ENCODE peak calls at places on chromosomes 2 and 18, in five cellular contexts. F is neuronal stem cell; O is keratinocyte; M is right lobe of liver; I is effector memory CD4-positive, alpha-beta T cell. U is an unnamed sample.
A peak's percentile ranks its signal among the peaks of the same experiment; 100 is the strongest.

GRCh38 chr2:179746982-179747381 is 114.4 kb downstream of the ZNF385B start:
- DNase-seq in I (no peak), O (no peak), F (no peak), M (no peak), U (no peak)

GRCh38 chr2:85185431-85185940 is 52.3 kb downstream of the TCF7L1 start:
- DNase-seq in F (no peak), I (no peak), M (no peak), O (no peak), U (no peak)

GRCh38 chr2:122635649-122636496 is 880.4 kb downstream of the TSN start:
- DNase-seq in F (no peak), M (no peak), O (no peak), I (no peak), U (no peak)

GRCh38 chr2:133062174-133062573 is 392.2 kb upstream of the LYPD1 start:
- DNase-seq in O (no peak), I (no peak), M (no peak), F (no peak), U (no peak)

GRCh38 chr2:75853441-75853840 is 142.7 kb upstream of the GCFC2 start:
- DNase-seq in I (no peak), O (no peak), F (no peak), M (no peak), U (no peak)

GRCh38 chr2:84077504-84077903 is 381.6 kb downstream of the SUCLG1 start:
- DNase-seq in M (no peak), I (no peak), O (no peak), F (peak; percentile 21), U (no peak)

GRCh38 chr2:241148239-241148638 is 1.0 kb downstream of the PASK start:
- DNase-seq in F (no peak), I (no peak), O (no peak), M (no peak), U (no peak)

GRCh38 chr18:28062446-28062845 is 114.5 kb downstream of the CDH2 start:
- DNase-seq in F (no peak), O (no peak), M (no peak), I (no peak), U (no peak)

GRCh38 chr2:176106636-176107539 is at the start of gene HOXD11:
- DNase-seq in O (no peak), F (no peak), I (no peak), M (peak; percentile 64), U (peak; percentile 78)

GRCh38 chr18:72456802-72457201 is 87.3 kb downstream of the CBLN2 start:
- DNase-seq in O (no peak), M (no peak), I (no peak), F (no peak), U (no peak)

GRCh38 chr18:55234366-55235093 is 275.3 kb upstream of the CCDC68 start:
- DNase-seq in O (peak; percentile 33), M (peak; percentile 60), F (peak; percentile 75), I (peak; percentile 15), U (no peak)

GRCh38 chr2:62475172-62476011 is 30.6 kb downstream of the TMEM17 start:
- DNase-seq in F (peak; percentile 35), O (no peak), M (no peak), I (no peak), U (no peak)

GRCh38 chr2:28093308-28093707 is 202.8 kb downstream of the BABAM2 start:
- DNase-seq in I (no peak), F (no peak), O (no peak), M (no peak), U (no peak)

GRCh38 chr2:216107760-216108159 is 1.4 kb upstream of the XRCC5 start:
- DNase-seq in O (no peak), F (peak; percentile 47), I (no peak), M (peak; percentile 22), U (no peak)

GRCh38 chr2:68926782-68927181 is 25.9 kb downstream of the GKN2 start:
- DNase-seq in F (no peak), M (no peak), I (no peak), O (no peak), U (no peak)

GRCh38 chr2:234954551-234954992 is 2.8 kb downstream of the SH3BP4 start:
- DNase-seq in M (no peak), O (no peak), F (no peak), I (no peak), U (no peak)

GRCh38 chr2:118634876-118635275 is 212.6 kb downstream of the EN1 start:
- DNase-seq in M (no peak), I (no peak), F (no peak), O (no peak), U (no peak)

GRCh38 chr2:62036229-62036628 is 130.8 kb downstream of the COMMD1 start:
- DNase-seq in O (no peak), M (no peak), I (no peak), F (no peak), U (no peak)

GRCh38 chr18:74832381-74832780 is 234.7 kb downstream of the ZNF407 start:
- DNase-seq in O (peak; percentile 19), M (no peak), I (no peak), F (no peak), U (no peak)

GRCh38 chr2:23843051-23843976 is 83.6 kb downstream of the ATAD2B start:
- DNase-seq in I (no peak), F (no peak), O (no peak), M (no peak), U (no peak)

GRCh38 chr2:225495706-225496105 is 96.2 kb downstream of the NYAP2 start:
- DNase-seq in F (no peak), M (no peak), O (no peak), I (no peak), U (no peak)

GRCh38 chr2:126779286-126779605 is 119.4 kb upstream of the TEX51 start:
- DNase-seq in F (no peak), O (no peak), M (no peak), I (no peak), U (no peak)

GRCh38 chr18:22694954-22695353 is 238.2 kb upstream of the RBBP8 start:
- DNase-seq in M (no peak), I (no peak), O (peak; percentile 19), F (no peak), U (peak; percentile 69)

GRCh38 chr18:21134895-21135294 is 23.3 kb upstream of the ROCK1 start:
- DNase-seq in I (peak; percentile 4), F (no peak), M (no peak), O (no peak), U (no peak)

GRCh38 chr2:8573942-8574195 is 108.0 kb upstream of the ID2 start:
- DNase-seq in F (no peak), O (no peak), M (no peak), I (no peak), U (no peak)

GRCh38 chr2:8571792-8572499 is 109.9 kb upstream of the ID2 start:
- DNase-seq in F (no peak), O (no peak), M (no peak), I (no peak), U (no peak)

GRCh38 chr2:8573234-8573941 is 108.5 kb upstream of the ID2 start:
- DNase-seq in F (no peak), O (no peak), I (no peak), M (no peak), U (no peak)

GRCh38 chr2:8571286-8571791 is 110.5 kb upstream of the ID2 start:
- DNase-seq in M (no peak), O (no peak), I (no peak), F (no peak), U (no peak)

GRCh38 chr2:8572712-8573233 is 109.1 kb upstream of the ID2 start:
- DNase-seq in F (no peak), I (no peak), O (no peak), M (no peak), U (no peak)
- H3K27ac ChIP-seq in F (no peak overlapping the region), I (no peak overlapping the region), O (no peak overlapping the region), M (no peak overlapping the region), U (no peak overlapping the region)

DNA sequence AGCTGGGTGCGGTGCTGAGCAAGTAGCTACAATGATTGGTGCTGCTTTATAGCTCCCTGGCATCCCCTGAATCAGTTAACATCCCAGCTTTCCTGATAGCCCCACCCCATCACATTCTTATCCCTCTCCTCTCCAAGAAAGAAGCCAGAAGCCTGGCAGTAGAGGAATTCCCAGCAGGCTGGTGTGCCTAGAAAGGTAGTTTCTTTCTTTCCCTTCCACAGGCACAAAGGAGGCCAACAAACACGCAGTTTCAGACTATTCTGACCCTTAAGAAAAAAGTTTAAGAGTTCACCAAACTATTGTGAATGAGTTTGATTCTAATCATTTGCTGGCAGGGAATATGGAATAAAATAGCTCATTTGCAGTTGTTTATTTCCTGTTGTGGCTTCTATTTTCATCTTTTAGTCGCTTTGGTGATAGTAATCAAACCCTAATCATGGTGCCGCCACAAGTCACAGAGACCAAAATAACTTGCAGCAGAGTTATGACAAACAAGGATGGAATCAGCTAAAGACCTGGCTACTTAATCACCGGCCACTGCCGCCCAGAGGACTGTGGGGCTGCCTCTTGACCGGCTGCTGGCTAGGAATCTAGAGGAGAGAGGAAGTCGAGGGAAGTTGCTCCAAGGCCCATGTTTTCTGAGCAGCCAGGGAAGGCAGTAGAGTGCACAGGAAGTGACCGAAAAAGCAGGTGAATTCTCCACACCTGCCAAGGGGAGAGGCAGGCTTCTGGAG is 4.9 kb upstream of the SMAD7 start:
- DNase-seq in M (no peak), O (no peak), F (no peak), I (no peak), U (no peak)
- H3K27ac ChIP-seq in M (peak overlapping the region; percentile 34), O (peak overlapping the region; percentile 93), F (no peak overlapping the region), I (peak overlapping the region; percentile 35), U (peak overlapping the region; percentile 99)

GRCh38 chr18:73520229-73520628 is 627.4 kb downstream of the FBXO15 start:
- DNase-seq in O (no peak), F (peak; percentile 12), I (no peak), M (no peak), U (no peak)
- H3K27ac ChIP-seq in O (no peak overlapping the region), F (no peak overlapping the region), I (no peak overlapping the region), M (no peak overlapping the region), U (no peak overlapping the region)

GRCh38 chr2:21800356-21800755 is 676.6 kb downstream of the TDRD15 start:
- DNase-seq in O (no peak), I (no peak), M (no peak), F (no peak), U (no peak)

GRCh38 chr2:21803550-21803949 is 679.8 kb downstream of the TDRD15 start:
- DNase-seq in M (no peak), O (no peak), F (no peak), I (no peak), U (no peak)

GRCh38 chr2:21804151-21804550 is 680.4 kb downstream of the TDRD15 start:
- DNase-seq in F (no peak), O (no peak), I (no peak), M (no peak), U (no peak)
- H3K27ac ChIP-seq in F (no peak overlapping the region), O (no peak overlapping the region), I (no peak overlapping the region), M (no peak overlapping the region), U (no peak overlapping the region)

DNA sequence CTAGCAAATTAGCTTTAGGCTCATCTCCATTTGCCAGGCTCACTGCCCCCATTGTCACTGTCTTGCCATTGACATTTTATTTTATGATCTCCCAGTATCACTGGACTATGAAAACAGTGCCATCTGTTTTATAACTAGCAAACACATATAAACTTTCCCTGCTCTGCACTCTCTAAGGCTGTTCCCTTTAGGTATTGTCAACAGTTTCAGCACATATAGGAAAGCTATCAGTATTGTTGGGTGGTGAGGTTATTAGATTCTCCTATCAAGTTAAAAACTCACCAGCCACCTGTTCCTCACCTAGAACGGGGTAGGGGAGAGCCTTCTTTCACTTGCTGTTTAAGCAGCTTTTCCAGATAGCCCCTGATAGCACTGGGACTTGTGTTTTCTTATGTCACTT is 32.5 kb downstream of the CFLAR start:
- DNase-seq in I (no peak), O (no peak), M (no peak), F (no peak), U (no peak)
- H3K27ac ChIP-seq in I (no peak overlapping the region), O (peak overlapping the region; percentile 96), M (peak overlapping the region; percentile 44), F (no peak overlapping the region), U (peak overlapping the region; percentile 100)

GRCh38 chr18:79210002-79210910 is 141.1 kb downstream of the ATP9B start:
- DNase-seq in O (no peak), M (no peak), I (no peak), F (no peak), U (no peak)
- H3K27ac ChIP-seq in O (no peak overlapping the region), M (no peak overlapping the region), I (no peak overlapping the region), F (no peak overlapping the region), U (no peak overlapping the region)

U was measured in epithelial cell of prostate.